ENCODE peak calls at places on chromosomes 16 and 17, in eight cellular contexts. Z is mammary epithelial cell, B is K562, U is H9, C is GM23248, R is MM.1S, P is neuronal stem cell, L is PC-3. O is an unnamed sample.

GRCh38 chr17:3004925-3005324 is 58.5 kb downstream of the OR1D5 start:
- DNase-seq in Z (no peak), B (no peak), U (no peak), C (no peak), R (no peak), P (no peak), L (no peak), O (no peak)

GRCh38 chr16:55370762-55371482 is 46.9 kb downstream of the IRX6 start:
- DNase-seq in Z (peak), B (no peak), U (peak), C (peak), R (peak), P (peak), L (peak), O (no peak)

GRCh38 chr17:18986541-18987229 is 17.9 kb downstream of the FAM83G start:
- DNase-seq in Z (no peak), B (no peak), U (no peak), C (no peak), R (no peak), P (no peak), L (no peak), O (no peak)

GRCh38 chr17:50841949-50842354 is 6.6 kb downstream of the WFIKKN2 start:
- DNase-seq in Z (peak), B (peak), U (peak), C (peak), R (peak), P (peak), L (peak), O (no peak)

GRCh38 chr17:66691644-66692500 is 143.0 kb upstream of the CACNG5 start:
- DNase-seq in Z (no peak), B (no peak), U (peak), C (peak), R (no peak), P (no peak), L (peak), O (no peak)

GRCh38 chr16:85181739-85182129 is 69.5 kb upstream of the CIBAR2 start:
- DNase-seq in Z (no peak), B (no peak), U (no peak), C (no peak), R (no peak), P (no peak), L (no peak), O (no peak)

GRCh38 chr16:30131869-30132475 is 9.0 kb upstream of the MAPK3 start:
- DNase-seq in Z (no peak), B (no peak), U (no peak), C (no peak), R (no peak), P (no peak), L (no peak), O (no peak)

GRCh38 chr16:85829751-85830445 is 30.4 kb downstream of the COX4I1 start:
- DNase-seq in Z (no peak), B (no peak), U (peak), C (no peak), R (no peak), P (no peak), L (no peak), O (no peak)

DNA sequence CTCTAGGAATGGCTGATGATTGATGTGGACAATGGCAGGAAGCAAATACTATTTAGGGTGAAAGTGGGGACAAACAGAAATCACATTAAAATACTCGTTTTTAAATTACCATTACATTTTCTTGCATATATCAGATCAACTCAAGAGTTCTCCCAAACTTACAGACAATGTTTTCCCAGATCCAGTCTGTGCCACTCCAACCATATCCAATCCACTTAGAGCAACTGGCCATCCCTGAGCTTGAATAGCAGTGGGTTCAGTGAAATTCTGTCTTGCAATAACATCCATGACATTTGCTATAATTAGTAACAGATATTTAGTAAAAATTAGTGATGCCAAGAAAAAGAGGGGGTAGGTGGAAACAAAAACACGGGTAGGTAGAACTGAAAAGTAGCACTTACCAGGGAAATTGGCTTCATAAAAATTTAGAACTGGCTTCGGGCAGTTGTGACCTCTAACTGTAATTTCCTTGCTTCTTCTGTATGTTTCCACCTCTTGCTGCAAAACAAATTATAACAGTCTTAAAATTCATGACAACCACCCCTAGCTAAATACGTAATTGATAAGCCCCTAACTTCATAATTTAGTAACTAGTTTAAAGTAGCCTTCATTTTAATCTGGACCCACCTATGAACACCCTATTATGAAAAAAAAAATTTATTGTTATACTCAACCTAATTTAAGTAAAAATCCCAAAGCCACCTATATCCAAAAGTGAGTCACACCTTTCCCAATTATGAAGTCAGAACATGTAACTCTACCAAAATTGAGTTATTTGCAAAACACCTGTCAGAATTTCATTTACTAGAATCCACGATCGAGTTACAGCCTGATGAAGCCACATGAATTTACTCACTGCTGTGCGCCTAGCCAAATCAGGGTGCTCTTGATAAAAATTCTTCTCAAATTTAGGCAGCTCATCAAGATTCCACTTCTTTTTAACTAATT is 2.0 kb downstream of the DDX5 start:
- DNase-seq in Z (no peak), B (no peak), U (no peak), C (peak), R (no peak), P (no peak), L (no peak), O (no peak)
- H3K9ac ChIP-seq in Z (peak), B (no peak), U (no peak), C (peak), R (peak), P (no peak), L (peak), O (peak)

GRCh38 chr16:83838151-83838550 is 30.4 kb downstream of the HSBP1 start:
- DNase-seq in Z (no peak), B (no peak), U (no peak), C (no peak), R (no peak), P (no peak), L (no peak), O (no peak)

GRCh38 chr16:83839561-83839960 is 31.8 kb downstream of the HSBP1 start:
- DNase-seq in Z (no peak), B (no peak), U (no peak), C (no peak), R (no peak), P (no peak), L (no peak), O (no peak)

GRCh38 chr16:83837566-83837965 is 29.8 kb downstream of the HSBP1 start:
- DNase-seq in Z (no peak), B (no peak), U (no peak), C (no peak), R (no peak), P (no peak), L (no peak), O (no peak)

GRCh38 chr16:83842291-83842690 is 34.5 kb downstream of the HSBP1 start:
- DNase-seq in Z (no peak), B (no peak), U (no peak), C (no peak), R (no peak), P (no peak), L (no peak), O (no peak)

GRCh38 chr16:83840060-83840617 is 32.4 kb downstream of the HSBP1 start:
- DNase-seq in Z (no peak), B (no peak), U (no peak), C (no peak), R (no peak), P (no peak), L (no peak), O (no peak)
- H3K9ac ChIP-seq in Z (no peak), B (no peak), U (no peak), C (no peak), R (no peak), P (no peak), L (no peak), O (no peak)

GRCh38 chr16:9447699-9448098 is 356.3 kb downstream of the HAPSTR1 start:
- DNase-seq in Z (no peak), B (no peak), U (no peak), C (no peak), R (no peak), P (no peak), L (no peak), O (no peak)
- H3K9ac ChIP-seq in Z (no peak), B (no peak), U (no peak), C (no peak), R (no peak), P (no peak), L (no peak), O (no peak)

DNA sequence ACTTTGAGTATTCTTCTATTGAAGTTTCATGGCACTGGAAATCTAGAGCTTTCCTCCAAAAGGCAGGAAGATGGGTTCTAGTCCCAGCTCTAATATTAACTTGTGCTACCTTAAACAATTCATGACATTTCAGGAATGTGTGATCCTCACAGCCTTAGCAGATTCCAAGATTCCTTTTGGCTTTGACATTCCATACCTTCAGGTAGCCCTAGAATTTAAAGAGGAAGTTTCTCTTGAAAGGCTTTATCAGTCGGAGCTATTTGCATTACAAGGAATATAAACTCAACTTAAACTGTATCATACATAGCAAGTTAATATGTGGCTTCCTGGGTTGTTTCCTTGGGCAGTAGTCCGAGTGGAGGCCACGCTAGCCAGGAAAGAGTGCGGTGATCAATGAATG is 330.0 kb downstream of the SHISA9 start:
- DNase-seq in Z (no peak), B (no peak), U (no peak), C (no peak), R (no peak), P (no peak), L (no peak), O (no peak)
- H3K9ac ChIP-seq in Z (no peak), B (no peak), U (no peak), C (no peak), R (no peak), P (no peak), L (no peak), O (no peak)

DNA sequence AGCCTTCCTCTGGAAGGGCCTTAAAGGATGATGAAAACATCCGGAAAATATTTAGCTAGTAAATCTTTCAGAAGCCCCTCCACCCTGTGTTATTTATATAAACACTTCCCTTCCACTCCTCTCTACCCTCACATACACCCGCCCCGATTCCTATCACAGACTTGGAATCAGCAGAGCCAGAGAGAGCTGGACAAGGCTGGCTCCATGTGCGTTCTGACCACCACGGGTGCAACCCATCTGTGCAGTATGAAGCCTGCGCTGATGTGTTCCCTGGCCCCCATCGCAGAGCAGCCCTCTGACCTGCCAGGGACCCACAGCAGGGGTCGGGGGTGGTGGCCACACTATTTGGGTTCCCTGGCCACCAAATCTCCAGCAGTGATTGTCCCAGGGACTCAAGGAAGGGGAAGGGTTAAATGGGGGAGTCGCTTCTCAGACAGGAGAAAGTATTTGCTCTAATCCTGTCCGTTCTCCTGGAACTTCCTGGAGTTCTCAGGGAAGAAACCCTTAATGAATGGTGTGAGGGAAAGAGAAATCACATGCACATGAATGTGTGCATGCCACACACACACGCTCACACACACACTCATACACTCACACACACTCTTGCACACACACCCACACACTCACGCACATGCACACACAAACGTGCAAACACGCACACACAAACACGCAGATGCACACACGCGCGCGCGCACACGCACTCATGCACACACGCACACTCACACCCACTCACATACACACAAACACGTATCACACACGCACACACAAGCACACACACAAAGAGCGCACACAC is 72.4 kb downstream of the GAS7 start:
- DNase-seq in Z (no peak), B (no peak), U (no peak), C (peak), R (no peak), P (no peak), L (no peak), O (no peak)
- H3K9ac ChIP-seq in Z (no peak), B (no peak), U (no peak), C (peak), R (no peak), P (peak), L (no peak), O (no peak)

GRCh38 chr17:72338304-72338703 is 217.5 kb downstream of the SOX9 start:
- DNase-seq in Z (no peak), B (no peak), U (no peak), C (no peak), R (no peak), P (no peak), L (no peak), O (no peak)
- H3K9ac ChIP-seq in Z (no peak), B (no peak), U (no peak), C (peak), R (no peak), P (no peak), L (peak), O (no peak)

GRCh38 chr16:89289428-89290395 is 72.2 kb downstream of the ZNF778 start:
- DNase-seq in Z (peak), B (peak), U (peak), C (peak), R (peak), P (peak), L (peak), O (no peak)

GRCh38 chr16:89290472-89290871 is 73.0 kb downstream of the ZNF778 start:
- DNase-seq in Z (no peak), B (no peak), U (no peak), C (no peak), R (no peak), P (no peak), L (no peak), O (no peak)

GRCh38 chr16:89291355-89291754 is 73.9 kb downstream of the ZNF778 start:
- DNase-seq in Z (no peak), B (no peak), U (no peak), C (no peak), R (no peak), P (no peak), L (no peak), O (no peak)

GRCh38 chr16:89291776-89292175 is 74.3 kb downstream of the ZNF778 start:
- DNase-seq in Z (no peak), B (no peak), U (no peak), C (no peak), R (no peak), P (no peak), L (no peak), O (no peak)

GRCh38 chr16:89290887-89291286 is 73.4 kb downstream of the ZNF778 start:
- DNase-seq in Z (no peak), B (no peak), U (peak), C (no peak), R (no peak), P (no peak), L (no peak), O (no peak)
- H3K9ac ChIP-seq in Z (no peak), B (peak), U (no peak), C (no peak), R (no peak), P (peak), L (no peak), O (no peak)

GRCh38 chr17:205176-205538 is 23.7 kb upstream of the DOC2B start:
- DNase-seq in Z (no peak), B (no peak), U (no peak), C (no peak), R (no peak), P (no peak), L (no peak), O (no peak)

GRCh38 chr17:205817-206216 is 24.4 kb upstream of the DOC2B start:
- DNase-seq in Z (no peak), B (no peak), U (no peak), C (no peak), R (no peak), P (no peak), L (no peak), O (no peak)

GRCh38 chr17:206941-207560 is 25.6 kb upstream of the DOC2B start:
- DNase-seq in Z (no peak), B (no peak), U (no peak), C (peak), R (no peak), P (no peak), L (no peak), O (no peak)

GRCh38 chr17:202501-202951 is 21.1 kb upstream of the DOC2B start:
- DNase-seq in Z (no peak), B (no peak), U (no peak), C (no peak), R (no peak), P (no peak), L (no peak), O (no peak)

GRCh38 chr17:204427-205175 is 23.2 kb upstream of the DOC2B start:
- DNase-seq in Z (no peak), B (no peak), U (no peak), C (no peak), R (no peak), P (no peak), L (no peak), O (no peak)
- H3K9ac ChIP-seq in Z (no peak), B (no peak), U (no peak), C (no peak), R (no peak), P (no peak), L (no peak), O (no peak)

DNA sequence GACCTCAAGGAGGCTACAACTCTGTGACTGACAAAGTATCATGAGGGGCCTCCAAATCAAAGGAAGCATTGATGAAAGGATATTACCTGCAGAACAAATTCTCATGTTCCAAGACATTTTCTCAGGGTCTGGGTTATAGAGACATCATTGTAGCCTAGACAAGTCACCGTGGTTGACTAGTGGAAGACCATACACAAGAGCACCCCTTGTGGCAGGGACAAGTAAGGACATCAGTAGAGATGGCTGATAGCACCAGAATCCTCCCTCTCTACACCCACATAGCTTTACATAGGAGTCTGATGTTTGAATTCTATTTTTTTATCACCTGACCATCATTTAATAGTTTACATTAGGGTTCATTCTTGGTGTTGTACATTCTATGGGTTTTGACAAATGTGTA is 32.5 kb upstream of the CDH8 start:
- DNase-seq in Z (no peak), B (peak), U (peak), C (peak), R (peak), P (no peak), L (peak), O (no peak)
- H3K9ac ChIP-seq in Z (no peak), B (no peak), U (no peak), C (no peak), R (no peak), P (no peak), L (no peak), O (no peak)

DNA sequence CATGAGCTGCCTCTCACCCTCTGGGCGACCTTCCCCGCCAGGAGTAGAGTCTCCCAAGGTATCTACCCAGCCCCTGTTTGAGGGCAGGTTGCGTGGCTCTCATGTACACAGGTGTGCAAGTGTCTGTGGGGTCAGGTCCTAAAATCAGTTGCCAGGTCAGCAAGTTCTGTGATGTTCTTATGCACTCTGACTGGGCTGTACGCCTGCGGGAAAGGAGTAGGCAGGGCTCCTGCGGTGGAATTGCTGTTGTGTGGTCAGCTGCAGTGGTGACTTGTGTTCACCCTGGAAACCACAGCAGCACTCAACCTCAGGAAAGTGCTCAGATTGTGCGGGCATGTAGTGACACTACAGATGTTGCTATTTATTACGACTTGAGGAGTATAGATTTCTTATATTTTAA is 19.4 kb downstream of the NARF start:
- DNase-seq in Z (no peak), B (no peak), U (no peak), C (no peak), R (no peak), P (no peak), L (no peak), O (no peak)
- H3K9ac ChIP-seq in Z (no peak), B (peak), U (no peak), C (no peak), R (no peak), P (no peak), L (no peak), O (no peak)

O was measured in SK-N-MC.